ENCODE peak calls at places on chromosomes 16 and 17, in seven cellular contexts. One of them, this sample, is unnamed. For H3K9me3, the result is how much of the 10 kb centered on the place peaks cover.

GRCh38 chr16:17076121-17076757 is 394.5 kb downstream of the XYLT1 start:
- DNase-seq in sigmoid colon: no peak
- DNase-seq in stomach: no peak
- DNase-seq in transverse colon: no peak
- DNase-seq in tibial nerve: no peak
- DNase-seq in A549: no peak
- DNase-seq in SK-N-SH: no peak
- DNase-seq in this sample: no peak

GRCh38 chr16:68985268-68985667 is 120.2 kb upstream of the HAS3 start:
- DNase-seq in sigmoid colon: no peak
- DNase-seq in stomach: no peak
- DNase-seq in transverse colon: no peak
- DNase-seq in tibial nerve: no peak
- DNase-seq in A549: no peak
- DNase-seq in SK-N-SH: no peak
- DNase-seq in this sample: no peak

GRCh38 chr16:30521873-30522641 is 4.3 kb downstream of the ZNF768 start:
- DNase-seq in sigmoid colon: no peak
- DNase-seq in stomach: no peak
- DNase-seq in transverse colon: peak
- DNase-seq in tibial nerve: no peak
- DNase-seq in A549: peak
- DNase-seq in SK-N-SH: no peak
- DNase-seq in this sample: no peak

GRCh38 chr16:67198238-67198734 is 645 bp upstream of the ELMO3 start:
- DNase-seq in sigmoid colon: no peak
- DNase-seq in stomach: peak
- DNase-seq in transverse colon: peak
- DNase-seq in tibial nerve: no peak
- DNase-seq in A549: peak
- DNase-seq in SK-N-SH: peak
- DNase-seq in this sample: peak

GRCh38 chr17:68794636-68795503 is 160.3 kb downstream of the ABCA8 start:
- DNase-seq in sigmoid colon: no peak
- DNase-seq in stomach: no peak
- DNase-seq in transverse colon: no peak
- DNase-seq in tibial nerve: peak
- DNase-seq in A549: no peak
- DNase-seq in SK-N-SH: no peak
- DNase-seq in this sample: no peak

GRCh38 chr17:74921769-74922168 is 1.3 kb downstream of the USH1G start:
- DNase-seq in sigmoid colon: no peak
- DNase-seq in stomach: no peak
- DNase-seq in transverse colon: no peak
- DNase-seq in tibial nerve: no peak
- DNase-seq in A549: no peak
- DNase-seq in SK-N-SH: no peak
- DNase-seq in this sample: no peak

GRCh38 chr17:14840616-14841231 is 424.4 kb downstream of the PMP22 start:
- DNase-seq in sigmoid colon: no peak
- DNase-seq in stomach: no peak
- DNase-seq in transverse colon: no peak
- DNase-seq in tibial nerve: no peak
- DNase-seq in A549: no peak
- DNase-seq in SK-N-SH: no peak
- DNase-seq in this sample: no peak

GRCh38 chr17:74780443-74781238 is 4.5 kb upstream of the NAT9 start:
- DNase-seq in sigmoid colon: no peak
- DNase-seq in stomach: no peak
- DNase-seq in transverse colon: no peak
- DNase-seq in tibial nerve: no peak
- DNase-seq in A549: peak
- DNase-seq in SK-N-SH: peak
- DNase-seq in this sample: no peak

GRCh38 chr16:6103561-6103960 is 1006.0 kb upstream of the EEF2KMT start:
- DNase-seq in sigmoid colon: no peak
- DNase-seq in stomach: no peak
- DNase-seq in transverse colon: no peak
- DNase-seq in tibial nerve: no peak
- DNase-seq in A549: no peak
- DNase-seq in SK-N-SH: no peak
- DNase-seq in this sample: no peak

GRCh38 chr16:4958510-4959111 is 481 bp downstream of the SEC14L5 start:
- DNase-seq in sigmoid colon: no peak
- DNase-seq in stomach: no peak
- DNase-seq in transverse colon: no peak
- DNase-seq in tibial nerve: no peak
- DNase-seq in A549: no peak
- DNase-seq in SK-N-SH: no peak
- DNase-seq in this sample: no peak

GRCh38 chr17:61395409-61395982 is 4.1 kb upstream of the TBX2 start:
- DNase-seq in sigmoid colon: no peak
- DNase-seq in stomach: no peak
- DNase-seq in transverse colon: no peak
- DNase-seq in tibial nerve: no peak
- DNase-seq in A549: no peak
- DNase-seq in SK-N-SH: no peak
- DNase-seq in this sample: peak

GRCh38 chr17:78343433-78344201 is 16.3 kb downstream of the SOCS3 start:
- DNase-seq in sigmoid colon: no peak
- DNase-seq in stomach: peak
- DNase-seq in transverse colon: peak
- DNase-seq in tibial nerve: no peak
- DNase-seq in A549: no peak
- DNase-seq in SK-N-SH: no peak
- DNase-seq in this sample: no peak

GRCh38 chr16:86553356-86553755 is 1.7 kb downstream of the MTHFSD start:
- DNase-seq in sigmoid colon: peak
- DNase-seq in stomach: no peak
- DNase-seq in transverse colon: no peak
- DNase-seq in tibial nerve: no peak
- DNase-seq in A549: no peak
- DNase-seq in SK-N-SH: no peak
- DNase-seq in this sample: no peak

GRCh38 chr16:715448-716249 is 731 bp downstream of the METRN start:
- DNase-seq in sigmoid colon: no peak
- DNase-seq in stomach: no peak
- DNase-seq in transverse colon: no peak
- DNase-seq in tibial nerve: no peak
- DNase-seq in A549: peak
- DNase-seq in SK-N-SH: peak
- DNase-seq in this sample: no peak

GRCh38 chr17:4344926-4345325 is 21.5 kb downstream of the UBE2G1 start:
- DNase-seq in sigmoid colon: no peak
- DNase-seq in stomach: no peak
- DNase-seq in transverse colon: no peak
- DNase-seq in tibial nerve: no peak
- DNase-seq in A549: no peak
- DNase-seq in SK-N-SH: no peak
- DNase-seq in this sample: no peak

GRCh38 chr17:39483506-39483905 is 22.2 kb downstream of the CDK12 start:
- DNase-seq in sigmoid colon: peak
- DNase-seq in stomach: no peak
- DNase-seq in transverse colon: no peak
- DNase-seq in tibial nerve: no peak
- DNase-seq in A549: no peak
- DNase-seq in SK-N-SH: no peak
- DNase-seq in this sample: no peak

GRCh38 chr17:36849871-36850348 is 87.4 kb upstream of the LHX1 start:
- DNase-seq in sigmoid colon: no peak
- DNase-seq in stomach: no peak
- DNase-seq in transverse colon: no peak
- DNase-seq in tibial nerve: no peak
- DNase-seq in A549: peak
- DNase-seq in SK-N-SH: no peak
- DNase-seq in this sample: no peak

GRCh38 chr16:16780588-16780987 is 401.6 kb downstream of the NPIPA7 start:
- DNase-seq in sigmoid colon: no peak
- DNase-seq in stomach: no peak
- DNase-seq in transverse colon: no peak
- DNase-seq in tibial nerve: no peak
- DNase-seq in A549: no peak
- DNase-seq in SK-N-SH: no peak
- DNase-seq in this sample: no peak

GRCh38 chr17:30172560-30172959 is 55.9 kb downstream of the NSRP1 start:
- DNase-seq in sigmoid colon: no peak
- DNase-seq in stomach: no peak
- DNase-seq in transverse colon: no peak
- DNase-seq in tibial nerve: no peak
- DNase-seq in A549: no peak
- DNase-seq in SK-N-SH: no peak
- DNase-seq in this sample: no peak

GRCh38 chr17:3754458-3755334 is 31.0 kb downstream of the HASPIN start:
- DNase-seq in sigmoid colon: no peak
- DNase-seq in stomach: peak
- DNase-seq in transverse colon: peak
- DNase-seq in tibial nerve: no peak
- DNase-seq in A549: peak
- DNase-seq in SK-N-SH: peak
- DNase-seq in this sample: peak

DNA sequence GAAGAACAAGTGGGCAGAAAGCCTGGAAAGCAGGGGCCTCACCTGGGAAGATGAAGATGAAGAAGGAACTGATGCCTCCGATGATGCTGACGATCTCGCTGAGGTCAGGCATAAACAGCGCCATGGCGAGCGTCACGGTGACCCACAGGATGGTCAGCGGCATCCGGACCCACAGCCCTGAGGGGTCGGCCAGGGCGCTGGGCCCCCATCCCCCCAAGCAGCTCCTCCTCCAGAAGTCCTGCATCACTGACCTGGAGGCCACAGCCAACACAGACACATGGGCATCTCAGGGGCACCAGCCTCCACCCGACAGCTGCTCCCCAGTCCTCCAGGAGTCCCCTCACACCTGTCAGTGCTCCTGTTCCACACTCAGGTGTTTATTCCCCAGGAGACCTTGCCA is 26.1 kb downstream of the SLC38A8 start:
- DNase-seq in sigmoid colon: no peak
- DNase-seq in stomach: no peak
- DNase-seq in transverse colon: no peak
- DNase-seq in tibial nerve: no peak
- DNase-seq in A549: no peak
- DNase-seq in SK-N-SH: no peak
- DNase-seq in this sample: no peak
- H3K9me3 ChIP-seq in sigmoid colon: under half
- H3K9me3 ChIP-seq in stomach: under half
- H3K9me3 ChIP-seq in transverse colon: under half
- H3K9me3 ChIP-seq in tibial nerve: under half
- H3K9me3 ChIP-seq in A549: under half
- H3K9me3 ChIP-seq in SK-N-SH: under half
- H3K9me3 ChIP-seq in this sample: under half

DNA sequence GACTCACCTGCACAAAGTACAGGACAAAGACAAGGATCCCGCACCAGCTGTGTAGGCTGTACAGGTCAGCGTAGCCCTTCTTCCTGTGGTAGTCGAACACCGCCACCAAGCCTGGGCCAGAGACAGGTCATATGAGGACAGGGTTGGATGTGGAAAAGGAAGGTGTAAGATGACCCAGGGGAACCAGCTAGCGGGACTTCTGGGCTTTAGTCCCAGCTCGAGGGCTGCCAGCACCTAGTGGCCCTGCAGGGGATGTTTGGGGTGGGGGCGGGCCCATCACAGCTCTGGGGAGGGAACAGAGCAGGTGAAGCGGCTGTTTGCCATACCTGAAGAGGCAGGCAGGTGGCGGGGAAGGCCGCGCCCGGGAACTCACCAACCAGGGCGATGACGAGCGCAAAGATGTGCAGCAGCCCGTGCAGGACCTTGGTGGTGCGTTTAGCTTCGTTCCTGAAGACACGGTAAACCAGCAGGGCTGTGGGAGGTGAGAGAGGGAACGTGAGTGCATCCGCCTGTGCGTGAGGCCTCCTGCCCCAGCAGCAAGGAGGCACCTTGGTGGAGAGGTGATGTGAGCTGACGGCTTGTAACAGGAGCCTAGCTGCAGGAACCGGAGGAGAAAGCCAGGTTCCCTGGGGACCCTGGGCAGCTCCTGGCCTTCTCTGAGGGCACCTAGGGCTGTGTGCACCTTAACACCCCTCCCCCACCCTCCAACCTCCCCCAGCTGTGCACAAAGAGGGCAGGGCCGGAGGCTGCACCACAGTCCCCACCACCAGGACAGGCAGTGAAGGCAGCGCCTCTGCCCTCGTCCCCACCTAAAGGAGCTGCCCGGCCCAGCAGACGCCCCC is 10.2 kb downstream of the CYB561 start:
- DNase-seq in sigmoid colon: no peak
- DNase-seq in stomach: peak
- DNase-seq in transverse colon: peak
- DNase-seq in tibial nerve: no peak
- DNase-seq in A549: no peak
- DNase-seq in SK-N-SH: peak
- DNase-seq in this sample: no peak
- TF ChIP-seq EP300 in sigmoid colon: no peak
- TF ChIP-seq EP300 in stomach: no peak
- TF ChIP-seq EP300 in transverse colon: no peak
- TF ChIP-seq EP300 in tibial nerve: no peak
- TF ChIP-seq EP300 in A549: no peak
- TF ChIP-seq EP300 in SK-N-SH: no peak
- TF ChIP-seq EP300 in this sample: no peak

DNA sequence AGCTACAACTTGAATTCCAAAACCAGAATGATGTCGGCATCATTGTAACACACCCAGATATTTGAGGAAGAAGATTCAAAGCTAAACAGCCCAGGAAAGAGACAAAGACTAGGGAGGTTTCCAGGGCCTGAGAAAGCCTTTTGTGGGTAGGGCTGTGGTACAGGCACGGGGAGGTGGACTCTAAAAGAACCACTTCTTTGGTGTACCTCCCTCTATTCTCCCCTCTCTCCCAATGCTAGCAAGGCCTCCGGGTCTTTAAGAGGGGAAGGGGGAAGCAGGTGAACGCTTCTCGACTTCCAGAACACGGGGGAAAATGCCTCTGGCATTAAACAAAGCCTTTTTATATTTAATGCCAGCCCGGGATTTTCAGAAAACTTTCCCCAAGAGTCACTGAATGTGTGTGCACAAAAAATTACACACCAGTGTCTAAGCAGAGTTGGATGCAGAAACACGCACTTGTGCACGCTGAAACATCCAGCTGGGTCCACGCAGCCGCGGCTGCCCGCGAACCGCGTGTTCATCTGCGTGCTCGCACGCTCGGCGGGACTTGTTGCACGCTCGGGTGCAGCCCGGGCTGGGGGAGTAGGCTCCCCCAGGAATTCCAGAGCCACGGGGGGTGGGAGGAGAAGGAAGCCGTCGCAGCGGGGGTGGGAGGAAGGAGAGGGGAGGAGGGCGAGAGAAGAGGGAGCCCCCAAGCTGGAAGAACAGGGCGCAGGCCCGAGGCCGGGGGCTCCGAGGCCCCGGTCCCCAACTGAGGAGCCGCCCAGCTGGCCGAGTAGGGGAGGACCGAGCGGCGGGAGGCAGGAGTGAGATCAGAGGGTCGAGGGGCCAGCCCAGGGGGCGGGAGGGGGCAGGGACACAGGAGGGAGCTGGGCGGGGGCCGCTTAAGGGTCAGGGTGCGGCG is 20.2 kb upstream of the ZNF423 start:
- DNase-seq in sigmoid colon: no peak
- DNase-seq in stomach: no peak
- DNase-seq in transverse colon: no peak
- DNase-seq in tibial nerve: no peak
- DNase-seq in A549: no peak
- DNase-seq in SK-N-SH: no peak
- DNase-seq in this sample: peak
- H3K4me3 ChIP-seq in sigmoid colon: peak
- H3K4me3 ChIP-seq in stomach: peak
- H3K4me3 ChIP-seq in transverse colon: peak
- H3K4me3 ChIP-seq in tibial nerve: peak
- H3K4me3 ChIP-seq in A549: peak
- H3K4me3 ChIP-seq in SK-N-SH: no peak
- H3K4me3 ChIP-seq in this sample: peak

GRCh38 chr17:26792486-26792885 is 501.4 kb upstream of the WSB1 start:
- DNase-seq in sigmoid colon: no peak
- DNase-seq in stomach: no peak
- DNase-seq in transverse colon: no peak
- DNase-seq in tibial nerve: no peak
- DNase-seq in A549: no peak
- DNase-seq in SK-N-SH: no peak
- DNase-seq in this sample: no peak
- H3K9me3 ChIP-seq in sigmoid colon: under half
- H3K9me3 ChIP-seq in stomach: under half
- H3K9me3 ChIP-seq in transverse colon: under half
- H3K9me3 ChIP-seq in tibial nerve: half or more
- H3K9me3 ChIP-seq in A549: half or more
- H3K9me3 ChIP-seq in SK-N-SH: under half
- H3K9me3 ChIP-seq in this sample: under half